ENCODE peak calls at places on chromosomes 3 and 15, in five cellular contexts. F is esophagus squamous epithelium, N is RWPE2, J is kidney, G is tibial artery. C is an unnamed sample. For H3K4me1, the result is how much of the 10 kb centered on the place peaks cover.

GRCh38 chr3:28726840-28727239 is 378.2 kb upstream of the AZI2 start:
- DNase-seq in F (no peak), N (no peak), J (no peak), G (peak), C (no peak)

GRCh38 chr3:30625541-30626438 is 19.4 kb downstream of the TGFBR2 start:
- DNase-seq in F (no peak), N (peak), J (no peak), G (no peak), C (no peak)

GRCh38 chr15:57323806-57324589 is 52.3 kb upstream of the CGNL1 start:
- DNase-seq in F (no peak), N (peak), J (peak), G (no peak), C (no peak)

GRCh38 chr15:101795455-101795854 is 7.9 kb upstream of the OR4F6 start:
- DNase-seq in F (no peak), N (no peak), J (no peak), G (no peak), C (no peak)

GRCh38 chr15:32851619-32852416 is 134.0 kb downstream of the GREM1 start:
- DNase-seq in F (no peak), N (no peak), J (no peak), G (no peak), C (no peak)

GRCh38 chr3:31103181-31103580 is 208.7 kb upstream of the GADL1 start:
- DNase-seq in F (no peak), N (no peak), J (no peak), G (no peak), C (no peak)

GRCh38 chr3:111616417-111617105 is 21.4 kb upstream of the ZBED2 start:
- DNase-seq in F (no peak), N (no peak), J (peak), G (no peak), C (no peak)

GRCh38 chr15:42384597-42384996 is 25.3 kb downstream of the CAPN3 start:
- DNase-seq in F (no peak), N (no peak), J (no peak), G (no peak), C (no peak)

GRCh38 chr15:68025860-68026424 is 28.2 kb upstream of the PIAS1 start:
- DNase-seq in F (no peak), N (no peak), J (no peak), G (no peak), C (no peak)

GRCh38 chr3:31105438-31106077 is 211.1 kb upstream of the GADL1 start:
- DNase-seq in F (no peak), N (peak), J (no peak), G (no peak), C (no peak)

GRCh38 chr15:35630570-35630969 is 84.6 kb upstream of the DPH6 start:
- DNase-seq in F (no peak), N (no peak), J (no peak), G (peak), C (no peak)

GRCh38 chr3:72068621-72069020 is 283.7 kb upstream of the PROK2 start:
- DNase-seq in F (no peak), N (no peak), J (no peak), G (no peak), C (no peak)

GRCh38 chr3:27567251-27567650 is 83.1 kb upstream of the SLC4A7 start:
- DNase-seq in F (no peak), N (no peak), J (no peak), G (no peak), C (no peak)

GRCh38 chr15:65263313-65263712 is 23.4 kb downstream of the PARP16 start:
- DNase-seq in F (no peak), N (no peak), J (no peak), G (no peak), C (no peak)

GRCh38 chr3:66428733-66429132 is 72.1 kb downstream of the LRIG1 start:
- DNase-seq in F (no peak), N (no peak), J (peak), G (peak), C (peak)

GRCh38 chr15:70633394-70633793 is 130.0 kb downstream of the UACA start:
- DNase-seq in F (no peak), N (no peak), J (no peak), G (no peak), C (peak)

GRCh38 chr3:151787626-151788025 is 26.3 kb upstream of the AADAC start:
- DNase-seq in F (no peak), N (no peak), J (no peak), G (no peak), C (no peak)

GRCh38 chr3:61564405-61565059 is 3.2 kb downstream of the PTPRG start:
- DNase-seq in F (no peak), N (no peak), J (peak), G (peak), C (peak)

GRCh38 chr15:41241251-41241964 is 10.3 kb downstream of the CHP1 start:
- DNase-seq in F (no peak), N (no peak), J (no peak), G (no peak), C (peak)

GRCh38 chr3:188776447-188776846 is 395.3 kb upstream of the TPRG1 start:
- DNase-seq in F (no peak), N (no peak), J (no peak), G (no peak), C (no peak)

GRCh38 chr15:48190932-48191573 is 412 bp upstream of the CTXN2 start:
- DNase-seq in F (no peak), N (peak), J (peak), G (peak), C (peak)

GRCh38 chr3:49619649-49620048 is 54.5 kb upstream of the APEH start:
- DNase-seq in F (no peak), N (no peak), J (no peak), G (no peak), C (no peak)

GRCh38 chr15:89400121-89400996 is 65.7 kb upstream of the POLG start:
- DNase-seq in F (no peak), N (no peak), J (no peak), G (no peak), C (no peak)

GRCh38 chr3:81274671-81275070 is 486.8 kb downstream of the GBE1 start:
- DNase-seq in F (no peak), N (no peak), J (no peak), G (no peak), C (no peak)

GRCh38 chr15:38128389-38128788 is 124.2 kb upstream of the SPRED1 start:
- DNase-seq in F (no peak), N (no peak), J (no peak), G (no peak), C (peak)

GRCh38 chr3:122921791-122922651 is 105.5 kb downstream of the SEMA5B start:
- DNase-seq in F (no peak), N (peak), J (peak), G (peak), C (no peak)

GRCh38 chr3:129211772-129212171 is 28.1 kb upstream of the CNBP start:
- DNase-seq in F (no peak), N (peak), J (peak), G (peak), C (peak)

GRCh38 chr3:126081618-126082333 is 2.1 kb downstream of the SLC41A3 start:
- DNase-seq in F (no peak), N (no peak), J (peak), G (no peak), C (no peak)

GRCh38 chr3:101020616-101021015 is 27.4 kb upstream of the ABI3BP start:
- DNase-seq in F (no peak), N (no peak), J (no peak), G (no peak), C (no peak)

GRCh38 chr3:46209751-46210470 is 1.8 kb upstream of the CCR1 start:
- DNase-seq in F (no peak), N (no peak), J (no peak), G (no peak), C (no peak)

GRCh38 chr15:38509152-38509551 is 55.2 kb downstream of the FAM98B start:
- DNase-seq in F (no peak), N (no peak), J (no peak), G (no peak), C (no peak)

GRCh38 chr3:139937674-139938279 is 2.8 kb downstream of the CLSTN2 start:
- DNase-seq in F (no peak), N (no peak), J (no peak), G (peak), C (no peak)

GRCh38 chr3:52052831-52053306 is 3.5 kb downstream of the DUSP7 start:
- DNase-seq in F (peak), N (peak), J (peak), G (peak), C (peak)

GRCh38 chr3:37994639-37994972 is 4.0 kb downstream of the VILL start:
- DNase-seq in F (no peak), N (no peak), J (no peak), G (no peak), C (no peak)
- H3K4me1 ChIP-seq in F (under half), N (under half), J (under half), G (under half), C (under half)

GRCh38 chr3:23915537-23916108 is 1.2 kb downstream of the NKIRAS1 start:
- DNase-seq in F (no peak), N (no peak), J (no peak), G (no peak), C (no peak)

GRCh38 chr3:23919628-23920027 is 2.7 kb downstream of the RPL15 start:
- DNase-seq in F (no peak), N (no peak), J (no peak), G (no peak), C (no peak)

GRCh38 chr3:23913873-23914743 is 2.7 kb downstream of the NKIRAS1 start:
- DNase-seq in F (no peak), N (no peak), J (no peak), G (no peak), C (no peak)

GRCh38 chr3:23916152-23916885 is 471 bp downstream of the NKIRAS1 start:
- DNase-seq in F (no peak), N (no peak), J (no peak), G (peak), C (peak)

DNA sequence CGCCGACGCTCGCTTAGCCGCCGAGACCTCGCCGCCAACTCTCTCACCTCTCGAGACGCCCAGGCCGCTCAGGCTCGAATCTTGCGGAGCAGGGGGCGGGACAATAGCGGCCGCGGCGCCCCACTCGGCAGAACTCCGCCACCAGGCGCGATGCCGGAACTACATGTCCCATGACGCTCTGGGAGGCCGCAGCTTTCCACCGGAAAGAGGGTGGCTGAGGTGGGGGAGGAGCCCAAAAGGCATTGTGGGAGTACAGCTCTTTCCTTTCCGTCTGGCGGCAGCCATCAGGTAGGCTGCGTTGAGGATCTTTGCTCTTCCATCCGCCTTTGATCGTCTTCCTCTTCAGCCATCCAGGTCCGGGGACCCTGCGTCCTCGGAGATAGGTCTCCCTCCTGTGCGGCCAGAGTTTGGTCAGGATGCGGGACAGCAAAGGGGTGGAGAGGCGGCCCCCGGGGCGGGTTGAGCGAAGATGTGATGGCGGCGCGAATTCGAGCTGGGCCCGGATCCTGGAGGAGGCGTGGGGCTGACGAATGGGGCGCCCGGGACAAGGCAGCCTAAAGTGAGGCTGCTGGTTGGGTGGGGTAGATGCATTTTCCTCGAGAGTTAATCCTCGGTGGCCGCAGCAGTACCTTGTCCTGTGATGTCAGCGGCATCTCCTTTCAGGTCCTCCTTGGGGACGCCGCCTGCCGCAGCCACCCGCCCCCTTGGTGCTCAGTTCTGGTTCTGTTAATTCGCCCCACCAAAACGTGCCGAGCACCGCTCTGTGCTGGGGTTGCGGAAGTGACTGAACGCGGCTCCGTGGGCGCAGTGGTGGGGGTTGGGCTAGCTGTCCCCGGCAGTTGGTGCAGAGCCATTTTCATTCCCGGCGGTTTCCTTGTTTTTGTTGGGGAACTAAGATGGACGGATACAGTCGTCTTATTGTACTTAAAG is at the start of the genes NKIRAS1 and RPL15:
- DNase-seq in F (peak), N (peak), J (peak), G (peak), C (peak)
- H3K27ac ChIP-seq in F (peak), N (peak), J (peak), G (peak), C (peak)

GRCh38 chr3:127820221-127820870 is 2.0 kb downstream of the MGLL start:
- DNase-seq in F (no peak), N (no peak), J (peak), G (peak), C (no peak)
- TF ChIP-seq CTCF in F (no peak), N (no peak), J (peak), G (peak), C (no peak)

GRCh38 chr3:131350506-131350905 is 31.1 kb upstream of the NUDT16 start:
- DNase-seq in F (no peak), N (no peak), J (no peak), G (no peak), C (no peak)
- H3K4me1 ChIP-seq in F (under half), N (under half), J (under half), G (under half), C (under half)

DNA sequence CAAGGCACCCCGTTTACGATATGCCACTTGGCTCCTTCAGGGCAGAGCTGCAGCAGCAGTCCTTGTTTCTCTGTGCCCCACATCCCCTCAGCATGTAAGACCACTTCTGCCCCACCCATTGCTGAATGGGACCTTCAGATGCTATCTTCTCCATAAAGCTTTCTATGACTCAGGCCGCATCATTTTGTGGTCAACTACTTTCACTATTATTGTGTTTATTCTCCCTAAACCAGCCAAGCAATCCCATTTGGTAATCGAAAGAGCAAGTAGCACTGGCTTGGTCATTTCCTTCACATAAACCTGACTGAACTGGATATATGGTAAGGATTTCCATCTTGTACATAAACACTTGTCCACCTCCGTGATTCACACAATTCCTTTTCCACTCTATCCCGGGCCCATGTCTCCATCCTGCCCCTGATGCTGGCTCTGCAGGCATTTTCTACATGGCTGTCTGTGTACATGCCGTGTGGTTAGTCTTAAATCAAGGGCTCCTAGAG is 25.7 kb downstream of the LIPC start:
- DNase-seq in F (no peak), N (no peak), J (no peak), G (no peak), C (no peak)
- H3K27ac ChIP-seq in F (peak), N (peak), J (no peak), G (no peak), C (peak)

GRCh38 chr15:24878153-24878552 is 76.6 kb upstream of the SNRPN start:
- DNase-seq in F (no peak), N (peak), J (peak), G (no peak), C (peak)

GRCh38 chr15:24880663-24881062 is 74.1 kb upstream of the SNRPN start:
- DNase-seq in F (no peak), N (no peak), J (no peak), G (no peak), C (no peak)

GRCh38 chr15:24879492-24879891 is 75.3 kb upstream of the SNRPN start:
- DNase-seq in F (no peak), N (no peak), J (no peak), G (no peak), C (no peak)

DNA sequence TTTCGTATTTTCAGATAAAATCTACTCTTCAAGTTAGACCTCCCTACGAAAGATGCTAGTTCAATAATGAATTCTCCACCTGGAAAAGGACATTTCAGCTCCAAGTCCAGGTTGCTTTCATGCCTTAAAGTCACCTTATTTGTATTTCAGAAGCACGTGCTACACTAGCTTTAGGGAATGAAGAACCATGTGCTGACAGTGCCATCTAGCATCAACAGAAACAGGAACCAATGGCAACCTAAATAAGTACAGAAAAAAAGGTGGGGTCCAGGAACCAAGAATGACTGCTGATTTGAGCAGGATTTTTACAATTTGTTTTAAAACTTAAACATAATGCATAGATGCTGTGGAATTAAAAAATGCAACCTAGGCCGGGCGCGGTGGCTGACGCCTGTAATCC is 77.6 kb upstream of the SNRPN start:
- DNase-seq in F (no peak), N (no peak), J (no peak), G (no peak), C (no peak)
- TF ChIP-seq CTCF in F (no peak), N (no peak), J (no peak), G (no peak), C (no peak)